ENCODE peak calls at places on chromosomes 12 and 14, in seven cellular contexts. O is endothelial cell; H is nephron progenitor cell; Y is CD4-positive, alpha-beta T cell; B is neural crest cell; G is spleen; T is heart right ventricle. E is an unnamed sample.

GRCh38 chr12:4139191-4139590 is 134.4 kb upstream of the CCND2 start:
- DNase-seq in Y (no peak), B (no peak), H (no peak), O (no peak), T (no peak), G (no peak), E (no peak)

GRCh38 chr12:66813137-66813867 is 134.4 kb upstream of the GRIP1 start:
- DNase-seq in Y (peak), H (no peak), B (no peak), T (no peak), O (peak), G (no peak), E (no peak)

GRCh38 chr14:74364271-74364880 is 16.1 kb downstream of the VRTN start:
- DNase-seq in B (no peak), T (no peak), G (no peak), O (no peak), Y (no peak), H (no peak), E (no peak)

GRCh38 chr14:70143306-70143705 is 45.4 kb downstream of the SLC8A3 start:
- DNase-seq in G (no peak), H (no peak), B (no peak), T (no peak), Y (no peak), O (no peak), E (no peak)

GRCh38 chr14:90870950-90871604 is 54.8 kb upstream of the TTC7B start:
- DNase-seq in H (no peak), O (no peak), B (no peak), T (no peak), Y (no peak), G (no peak), E (no peak)

GRCh38 chr14:51395361-51395849 is 155.4 kb downstream of the TMX1 start:
- DNase-seq in G (no peak), T (peak), O (peak), Y (no peak), B (peak), H (no peak), E (no peak)

GRCh38 chr12:126369487-126370463 is 1304.5 kb downstream of the AACS start:
- DNase-seq in Y (no peak), H (no peak), B (no peak), O (no peak), G (no peak), T (no peak), E (no peak)

GRCh38 chr14:32597771-32598170 is 268.7 kb downstream of the AKAP6 start:
- DNase-seq in T (no peak), Y (no peak), O (no peak), B (no peak), G (no peak), H (no peak), E (no peak)

GRCh38 chr14:95500201-95500681 is 16.2 kb downstream of the SYNE3 start:
- DNase-seq in O (no peak), G (peak), Y (no peak), T (no peak), B (no peak), H (no peak), E (no peak)

GRCh38 chr12:46773537-46773936 is 52.3 kb downstream of the SLC38A4 start:
- DNase-seq in T (no peak), H (no peak), O (no peak), Y (no peak), G (no peak), B (no peak), E (no peak)

GRCh38 chr12:65800928-65801327 is 23.4 kb upstream of the HMGA2 start:
- DNase-seq in G (no peak), Y (no peak), B (no peak), T (no peak), H (no peak), O (no peak), E (no peak)

GRCh38 chr14:50347521-50347920 is 35.4 kb downstream of the DMAC2L start:
- DNase-seq in O (no peak), H (no peak), Y (no peak), G (no peak), T (no peak), B (no peak), E (no peak)

GRCh38 chr14:80713076-80713850 is 228.3 kb downstream of the CEP128 start:
- DNase-seq in T (no peak), O (no peak), B (no peak), H (no peak), Y (no peak), G (no peak), E (no peak)

GRCh38 chr14:61174395-61175386 is 106.4 kb downstream of the TMEM30B start:
- DNase-seq in T (no peak), B (no peak), H (no peak), O (no peak), Y (no peak), G (no peak), E (no peak)

GRCh38 chr12:122799635-122800243 is 25.4 kb downstream of the CCDC62 start:
- DNase-seq in Y (no peak), O (no peak), G (peak), B (no peak), T (no peak), H (no peak), E (no peak)

GRCh38 chr14:90534091-90534837 is 137.4 kb downstream of the CALM1 start:
- DNase-seq in Y (no peak), G (no peak), T (no peak), H (no peak), O (peak), B (no peak), E (no peak)

GRCh38 chr14:65095633-65096205 is 6.6 kb downstream of the MAX start:
- DNase-seq in G (no peak), O (no peak), B (no peak), H (no peak), T (peak), Y (no peak), E (no peak)

GRCh38 chr12:123916729-123917128 is 55.9 kb downstream of the CCDC92 start:
- DNase-seq in Y (peak), B (no peak), G (peak), H (no peak), O (no peak), T (no peak), E (no peak)

GRCh38 chr14:72730468-72730867 is 163.4 kb downstream of the DPF3 start:
- DNase-seq in Y (no peak), B (no peak), T (no peak), H (no peak), G (no peak), O (no peak), E (no peak)

GRCh38 chr12:105920161-105920684 is 218.5 kb downstream of the NUAK1 start:
- DNase-seq in H (no peak), T (peak), B (no peak), G (no peak), Y (no peak), O (no peak), E (no peak)

GRCh38 chr14:62957562-62957961 is 87.7 kb downstream of the KCNH5 start:
- DNase-seq in H (no peak), Y (no peak), O (no peak), G (no peak), T (no peak), B (no peak), E (no peak)

GRCh38 chr14:64174922-64175782 is 119.0 kb downstream of the ESR2 start:
- DNase-seq in G (no peak), B (no peak), Y (no peak), T (no peak), O (no peak), H (no peak), E (no peak)

GRCh38 chr14:103281496-103282231 is 52.4 kb upstream of the EIF5 start:
- DNase-seq in T (peak), O (peak), G (no peak), H (peak), Y (no peak), B (peak), E (no peak)

GRCh38 chr12:57894577-57895292 is 46.6 kb upstream of the ATP23 start:
- DNase-seq in G (no peak), O (no peak), H (no peak), Y (no peak), B (no peak), T (no peak), E (no peak)

GRCh38 chr12:30695327-30696102 is at the start of gene IPO8:
- DNase-seq in T (peak), B (peak), Y (peak), G (peak), O (peak), H (peak), E (peak)
- TF ChIP-seq CTCF in T (peak), B (peak), Y (peak), G (peak), O (peak), H (peak), E (no peak)

GRCh38 chr12:19648173-19648572 is 208.9 kb downstream of the AEBP2 start:
- DNase-seq in T (no peak), Y (no peak), B (no peak), G (no peak), H (no peak), O (no peak), E (no peak)
- TF ChIP-seq CTCF in T (no peak), Y (no peak), B (no peak), G (no peak), H (no peak), O (no peak), E (no peak)

DNA sequence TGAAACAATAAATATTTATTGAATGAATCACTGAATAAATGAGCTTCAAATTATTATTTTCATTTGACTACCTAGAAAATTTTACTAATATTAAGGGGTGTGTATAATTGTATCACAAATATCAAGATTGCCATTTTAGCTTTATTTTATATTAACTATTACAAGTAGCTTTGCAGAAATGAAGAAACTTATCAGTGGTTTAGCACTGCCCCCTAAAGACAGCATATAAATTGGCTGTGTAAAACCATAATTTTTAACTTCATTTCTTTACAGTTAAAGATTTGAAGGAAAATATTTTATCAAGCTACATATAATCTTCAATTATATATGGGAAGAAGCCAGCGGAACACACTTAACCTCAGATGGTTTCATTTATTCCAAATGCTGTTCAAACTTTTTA is 11.4 kb downstream of the GARIN6 start:
- DNase-seq in B (no peak), H (no peak), Y (no peak), O (no peak), T (no peak), G (no peak), E (no peak)
- TF ChIP-seq CTCF in B (peak), H (no peak), Y (no peak), O (peak), T (peak), G (no peak), E (no peak)

GRCh38 chr14:94446126-94446525 is 6.5 kb downstream of the SERPINA11 start:
- DNase-seq in O (no peak), Y (no peak), G (no peak), B (no peak), T (no peak), H (no peak), E (no peak)
- TF ChIP-seq CTCF in O (no peak), Y (no peak), G (no peak), B (no peak), T (no peak), H (no peak), E (no peak)

GRCh38 chr12:50224026-50224692 is 57.0 kb upstream of the CERS5 start:
- DNase-seq in O (no peak), Y (peak), G (no peak), B (no peak), T (no peak), H (no peak), E (no peak)

GRCh38 chr12:50221228-50222008 is 54.2 kb upstream of the CERS5 start:
- DNase-seq in O (no peak), H (no peak), G (no peak), Y (no peak), T (no peak), B (peak), E (no peak)

GRCh38 chr12:50220357-50221061 is 53.3 kb upstream of the CERS5 start:
- DNase-seq in O (no peak), H (no peak), G (no peak), T (no peak), Y (no peak), B (no peak), E (no peak)

GRCh38 chr12:50219544-50219943 is 52.4 kb upstream of the CERS5 start:
- DNase-seq in G (no peak), Y (no peak), O (no peak), T (no peak), H (no peak), B (no peak), E (no peak)

DNA sequence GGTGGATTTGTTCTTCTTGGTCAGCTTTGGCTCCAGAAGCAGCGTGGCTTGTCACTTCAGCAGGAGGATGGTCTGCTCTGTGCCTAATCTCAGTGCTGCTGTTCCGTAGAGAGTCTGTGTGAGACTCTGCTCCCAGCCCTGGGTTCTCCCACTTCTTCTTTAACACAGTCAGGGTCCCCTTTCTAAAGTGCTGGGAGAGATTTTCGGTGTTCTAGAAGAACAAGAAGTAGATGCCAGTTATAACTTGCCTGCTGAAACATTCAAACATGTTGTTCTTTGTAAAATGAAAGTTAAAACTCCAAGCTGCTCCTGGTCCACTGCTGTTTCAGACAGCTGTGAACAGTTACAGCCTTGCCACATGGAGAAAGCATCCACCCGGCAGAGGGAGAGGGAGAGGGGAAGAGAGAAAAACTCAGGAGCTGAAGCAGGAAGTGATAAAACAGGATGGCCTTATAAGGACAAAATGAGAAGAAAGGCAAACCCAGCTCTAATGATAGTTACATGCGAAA is 55.2 kb upstream of the CERS5 start:
- DNase-seq in G (no peak), T (peak), Y (no peak), O (peak), H (peak), B (peak), E (no peak)
- TF ChIP-seq CTCF in G (peak), T (peak), Y (no peak), O (no peak), H (no peak), B (peak), E (no peak)

DNA sequence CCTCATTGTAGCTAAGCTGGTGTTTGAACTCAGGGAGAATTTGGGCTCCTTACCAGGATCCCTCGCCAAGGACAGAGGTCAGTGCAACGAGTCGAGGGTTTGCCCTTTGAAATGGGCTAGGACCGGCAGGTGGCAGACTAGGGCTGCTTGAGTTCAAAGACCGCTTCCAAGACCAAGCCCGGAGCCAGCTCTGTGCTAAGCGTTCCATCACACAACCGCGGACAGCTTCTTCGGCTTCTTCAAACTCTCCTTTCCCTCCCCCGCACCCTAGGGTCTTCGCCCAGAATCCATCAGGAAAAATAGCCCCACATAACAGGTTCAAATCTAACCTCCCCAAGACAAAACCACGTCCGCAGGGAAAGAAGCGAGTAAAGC is 709 bp upstream of the FLVCR2 start:
- DNase-seq in T (peak), B (peak), G (peak), O (peak), Y (peak), H (peak), E (peak)
- TF ChIP-seq CTCF in T (peak), B (peak), G (peak), O (peak), Y (peak), H (peak), E (peak)

DNA sequence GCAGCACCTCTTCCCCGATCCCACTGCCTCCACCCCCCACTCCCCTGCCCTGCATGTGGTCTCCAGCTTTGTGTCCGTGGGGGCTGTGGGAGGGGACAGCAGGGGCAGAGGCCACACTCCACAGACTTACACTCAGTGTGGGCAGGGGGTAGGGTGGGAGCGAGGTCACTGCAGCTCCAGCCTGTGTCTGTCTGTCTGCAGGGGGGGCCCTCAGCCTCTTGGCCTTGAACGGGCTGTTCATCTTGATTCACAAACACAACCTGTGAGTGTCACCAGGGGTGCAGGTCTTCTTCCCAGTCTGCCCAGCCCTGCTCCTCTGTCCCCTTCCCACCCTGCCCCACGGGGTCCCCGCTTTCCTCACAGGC is 6.5 kb downstream of the NOC4L start:
- DNase-seq in T (no peak), G (peak), O (no peak), H (no peak), Y (no peak), B (no peak), E (peak)
- TF ChIP-seq CTCF in T (no peak), G (no peak), O (no peak), H (no peak), Y (no peak), B (no peak), E (no peak)

GRCh38 chr12:62814243-62814642 is 120.7 kb downstream of the PPM1H start:
- DNase-seq in G (no peak), T (no peak), B (no peak), O (no peak), H (no peak), Y (no peak), E (no peak)

GRCh38 chr12:62813031-62813829 is 121.7 kb downstream of the PPM1H start:
- DNase-seq in B (peak), Y (peak), T (peak), O (peak), G (peak), H (peak), E (peak)

GRCh38 chr12:62816624-62817023 is 118.3 kb downstream of the PPM1H start:
- DNase-seq in Y (no peak), B (no peak), G (no peak), O (no peak), H (no peak), T (no peak), E (no peak)

DNA sequence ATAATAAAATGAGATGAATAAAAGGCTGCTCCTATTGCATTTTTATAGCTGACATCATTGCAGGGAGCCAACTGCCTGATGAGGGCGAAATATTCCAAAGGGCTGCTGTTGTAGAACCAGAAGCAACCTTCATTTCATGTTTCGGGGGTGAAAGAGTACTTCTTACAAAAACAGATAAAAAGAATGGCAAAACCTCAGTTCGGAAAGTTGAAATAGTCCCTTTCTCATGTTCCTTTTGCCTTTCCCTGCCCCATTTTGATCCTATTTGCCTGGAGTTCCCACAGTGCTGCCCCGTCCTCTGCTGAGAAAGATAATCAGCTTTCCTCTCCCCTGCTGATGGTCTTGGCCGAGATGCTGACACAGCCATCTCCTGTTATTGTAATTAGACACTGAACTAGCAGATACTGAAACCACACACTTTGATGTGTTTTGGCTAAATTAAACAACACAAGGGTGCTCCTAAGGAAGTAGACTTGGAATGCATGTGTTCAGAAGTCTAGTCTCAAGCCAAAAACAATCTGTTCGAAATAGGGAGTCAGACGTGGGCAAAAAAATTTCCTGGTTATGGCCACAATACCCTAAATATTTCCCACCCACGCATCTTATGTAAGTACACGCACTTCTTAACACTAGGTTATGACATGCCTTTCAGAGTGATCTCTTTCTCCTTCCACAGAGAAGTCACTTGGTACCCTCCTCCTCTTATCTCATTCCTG is 117.2 kb downstream of the PPM1H start:
- DNase-seq in O (no peak), B (no peak), H (no peak), G (no peak), T (peak), Y (no peak), E (no peak)
- TF ChIP-seq CTCF in O (no peak), B (no peak), H (no peak), G (no peak), T (no peak), Y (no peak), E (no peak)

DNA sequence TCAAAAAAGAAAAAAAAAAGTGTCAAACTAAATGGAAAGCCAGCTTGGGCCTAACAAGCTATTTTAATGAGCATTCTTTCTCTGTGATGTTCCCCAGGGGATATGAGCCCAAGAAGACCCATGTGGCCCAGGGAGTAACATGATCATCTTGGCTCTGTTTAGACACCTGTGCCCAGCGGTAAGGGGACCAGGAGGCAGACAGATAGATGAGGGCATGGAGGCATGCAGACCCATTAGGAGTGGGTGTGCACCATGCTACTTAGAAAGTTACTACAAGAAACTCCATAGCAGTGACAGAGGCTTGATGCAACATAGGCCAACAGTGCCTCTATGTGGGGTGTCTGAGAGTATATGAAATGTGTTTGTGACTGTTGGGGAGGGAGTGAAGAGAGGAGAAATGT is 3.1 kb upstream of the CREBL2 start:
- DNase-seq in H (no peak), T (no peak), O (no peak), G (no peak), Y (no peak), B (no peak), E (no peak)
- TF ChIP-seq CTCF in H (no peak), T (peak), O (no peak), G (no peak), Y (no peak), B (no peak), E (no peak)

GRCh38 chr14:100102156-100102785 is 37.0 kb downstream of the EVL start:
- DNase-seq in H (no peak), G (no peak), Y (no peak), B (no peak), T (no peak), O (no peak), E (no peak)
- TF ChIP-seq CTCF in H (no peak), G (no peak), Y (no peak), B (no peak), T (no peak), O (no peak), E (no peak)